ENCODE peak calls at places on chromosomes 13 and 19, in five cellular contexts. One of them, this sample, is unnamed. For H3K36me3, the result is how much of the 10 kb centered on the place peaks cover.

GRCh38 chr13:76387561-76387960 is 498.6 kb downstream of the KCTD12 start:
- DNase-seq in Panc1: no peak
- DNase-seq in CD8-positive, alpha-beta memory T cell: no peak
- DNase-seq in lower lobe of right lung: no peak
- DNase-seq in upper lobe of right lung: no peak
- DNase-seq in this sample: no peak

GRCh38 chr13:51068501-51068900 is 42.6 kb downstream of the C13orf42 start:
- DNase-seq in Panc1: no peak
- DNase-seq in CD8-positive, alpha-beta memory T cell: no peak
- DNase-seq in lower lobe of right lung: no peak
- DNase-seq in upper lobe of right lung: no peak
- DNase-seq in this sample: no peak

GRCh38 chr19:17582613-17583012 is 27.2 kb downstream of the COLGALT1 start:
- DNase-seq in Panc1: no peak
- DNase-seq in CD8-positive, alpha-beta memory T cell: no peak
- DNase-seq in lower lobe of right lung: no peak
- DNase-seq in upper lobe of right lung: no peak
- DNase-seq in this sample: no peak

GRCh38 chr13:59982631-59983382 is 180.9 kb downstream of the DIAPH3 start:
- DNase-seq in Panc1: no peak
- DNase-seq in CD8-positive, alpha-beta memory T cell: no peak
- DNase-seq in lower lobe of right lung: no peak
- DNase-seq in upper lobe of right lung: no peak
- DNase-seq in this sample: no peak

GRCh38 chr13:78593129-78593528 is 10.2 kb downstream of the POU4F1 start:
- DNase-seq in Panc1: no peak
- DNase-seq in CD8-positive, alpha-beta memory T cell: no peak
- DNase-seq in lower lobe of right lung: no peak
- DNase-seq in upper lobe of right lung: no peak
- DNase-seq in this sample: no peak

GRCh38 chr13:94312511-94313191 is 166.8 kb downstream of the DCT start:
- DNase-seq in Panc1: no peak
- DNase-seq in CD8-positive, alpha-beta memory T cell: peak
- DNase-seq in lower lobe of right lung: no peak
- DNase-seq in upper lobe of right lung: no peak
- DNase-seq in this sample: no peak

GRCh38 chr13:32476892-32477291 is 49.0 kb upstream of the N4BP2L1 start:
- DNase-seq in Panc1: no peak
- DNase-seq in CD8-positive, alpha-beta memory T cell: no peak
- DNase-seq in lower lobe of right lung: no peak
- DNase-seq in upper lobe of right lung: no peak
- DNase-seq in this sample: no peak

GRCh38 chr19:2543463-2544442 is 67.8 kb downstream of the GADD45B start:
- DNase-seq in Panc1: no peak
- DNase-seq in CD8-positive, alpha-beta memory T cell: peak
- DNase-seq in lower lobe of right lung: peak
- DNase-seq in upper lobe of right lung: peak
- DNase-seq in this sample: peak

GRCh38 chr19:18438331-18439024 is 545 bp upstream of the ISYNA1 start:
- DNase-seq in Panc1: no peak
- DNase-seq in CD8-positive, alpha-beta memory T cell: no peak
- DNase-seq in lower lobe of right lung: no peak
- DNase-seq in upper lobe of right lung: no peak
- DNase-seq in this sample: no peak

GRCh38 chr13:23558675-23559536 is 11.3 kb upstream of the TNFRSF19 start:
- DNase-seq in Panc1: no peak
- DNase-seq in CD8-positive, alpha-beta memory T cell: no peak
- DNase-seq in lower lobe of right lung: peak
- DNase-seq in upper lobe of right lung: peak
- DNase-seq in this sample: no peak

GRCh38 chr13:110012102-110012739 is 225.8 kb upstream of the IRS2 start:
- DNase-seq in Panc1: no peak
- DNase-seq in CD8-positive, alpha-beta memory T cell: no peak
- DNase-seq in lower lobe of right lung: no peak
- DNase-seq in upper lobe of right lung: no peak
- DNase-seq in this sample: no peak

GRCh38 chr13:52179925-52180324 is 20.5 kb upstream of the NEK3 start:
- DNase-seq in Panc1: no peak
- DNase-seq in CD8-positive, alpha-beta memory T cell: no peak
- DNase-seq in lower lobe of right lung: no peak
- DNase-seq in upper lobe of right lung: no peak
- DNase-seq in this sample: no peak

GRCh38 chr19:16202320-16203255 is 4.9 kb downstream of the AP1M1 start:
- DNase-seq in Panc1: no peak
- DNase-seq in CD8-positive, alpha-beta memory T cell: peak
- DNase-seq in lower lobe of right lung: no peak
- DNase-seq in upper lobe of right lung: peak
- DNase-seq in this sample: no peak

GRCh38 chr19:6100284-6100915 is 9.9 kb downstream of the RFX2 start:
- DNase-seq in Panc1: no peak
- DNase-seq in CD8-positive, alpha-beta memory T cell: no peak
- DNase-seq in lower lobe of right lung: peak
- DNase-seq in upper lobe of right lung: peak
- DNase-seq in this sample: no peak

GRCh38 chr13:81795710-81796109 is 1454.8 kb upstream of the SPRY2 start:
- DNase-seq in Panc1: no peak
- DNase-seq in CD8-positive, alpha-beta memory T cell: no peak
- DNase-seq in lower lobe of right lung: no peak
- DNase-seq in upper lobe of right lung: no peak
- DNase-seq in this sample: no peak

GRCh38 chr13:28819748-28820098 is 416 bp upstream of the MTUS2 start:
- DNase-seq in Panc1: no peak
- DNase-seq in CD8-positive, alpha-beta memory T cell: no peak
- DNase-seq in lower lobe of right lung: peak
- DNase-seq in upper lobe of right lung: peak
- DNase-seq in this sample: no peak

GRCh38 chr13:114132419-114133121 is at the start of gene RASA3:
- DNase-seq in Panc1: no peak
- DNase-seq in CD8-positive, alpha-beta memory T cell: peak
- DNase-seq in lower lobe of right lung: peak
- DNase-seq in upper lobe of right lung: peak
- DNase-seq in this sample: no peak

GRCh38 chr19:48455171-48455907 is at the start of gene KCNJ14:
- DNase-seq in Panc1: no peak
- DNase-seq in CD8-positive, alpha-beta memory T cell: no peak
- DNase-seq in lower lobe of right lung: peak
- DNase-seq in upper lobe of right lung: no peak
- DNase-seq in this sample: no peak
- H3K36me3 ChIP-seq in Panc1: under half
- H3K36me3 ChIP-seq in CD8-positive, alpha-beta memory T cell: under half
- H3K36me3 ChIP-seq in lower lobe of right lung: half or more
- H3K36me3 ChIP-seq in upper lobe of right lung: half or more
- H3K36me3 ChIP-seq in this sample: under half

GRCh38 chr19:34201133-34201532 is 28.8 kb downstream of the LSM14A start:
- DNase-seq in Panc1: no peak
- DNase-seq in CD8-positive, alpha-beta memory T cell: no peak
- DNase-seq in lower lobe of right lung: no peak
- DNase-seq in upper lobe of right lung: no peak
- DNase-seq in this sample: no peak
- H3K36me3 ChIP-seq in Panc1: under half
- H3K36me3 ChIP-seq in CD8-positive, alpha-beta memory T cell: under half
- H3K36me3 ChIP-seq in lower lobe of right lung: half or more
- H3K36me3 ChIP-seq in upper lobe of right lung: half or more
- H3K36me3 ChIP-seq in this sample: under half

DNA sequence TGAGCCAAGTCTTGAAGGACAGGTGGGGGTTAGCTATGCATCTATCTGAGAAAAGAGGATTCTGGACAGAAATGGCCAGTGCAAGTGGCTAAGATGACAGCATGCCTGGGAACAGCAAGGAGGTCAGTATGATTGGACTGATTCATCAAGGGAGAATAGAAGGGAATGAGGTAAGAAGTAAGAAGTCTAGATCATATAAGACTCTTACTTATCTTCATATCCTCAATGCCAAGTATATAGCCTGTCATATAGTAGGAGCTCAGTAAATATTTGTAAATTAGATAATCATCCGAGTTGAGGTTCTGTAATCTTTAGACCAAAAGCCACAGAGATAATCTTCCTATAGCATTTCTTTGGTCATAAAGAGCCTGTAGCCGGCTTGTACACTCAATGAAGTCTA is 103.3 kb upstream of the MLNR start:
- DNase-seq in Panc1: no peak
- DNase-seq in CD8-positive, alpha-beta memory T cell: no peak
- DNase-seq in lower lobe of right lung: no peak
- DNase-seq in upper lobe of right lung: no peak
- DNase-seq in this sample: no peak
- H3K36me3 ChIP-seq in Panc1: under half
- H3K36me3 ChIP-seq in CD8-positive, alpha-beta memory T cell: under half
- H3K36me3 ChIP-seq in lower lobe of right lung: half or more
- H3K36me3 ChIP-seq in upper lobe of right lung: under half
- H3K36me3 ChIP-seq in this sample: under half

GRCh38 chr19:1116726-1117581 is 13.2 kb downstream of the GPX4 start:
- DNase-seq in Panc1: no peak
- DNase-seq in CD8-positive, alpha-beta memory T cell: no peak
- DNase-seq in lower lobe of right lung: peak
- DNase-seq in upper lobe of right lung: no peak
- DNase-seq in this sample: no peak

GRCh38 chr19:1118999-1119398 is 15.2 kb downstream of the GPX4 start:
- DNase-seq in Panc1: no peak
- DNase-seq in CD8-positive, alpha-beta memory T cell: peak
- DNase-seq in lower lobe of right lung: no peak
- DNase-seq in upper lobe of right lung: no peak
- DNase-seq in this sample: no peak

GRCh38 chr19:1119475-1120217 is 15.9 kb downstream of the GPX4 start:
- DNase-seq in Panc1: no peak
- DNase-seq in CD8-positive, alpha-beta memory T cell: no peak
- DNase-seq in lower lobe of right lung: no peak
- DNase-seq in upper lobe of right lung: no peak
- DNase-seq in this sample: no peak

GRCh38 chr19:1115646-1116420 is 12.0 kb downstream of the GPX4 start:
- DNase-seq in Panc1: no peak
- DNase-seq in CD8-positive, alpha-beta memory T cell: no peak
- DNase-seq in lower lobe of right lung: no peak
- DNase-seq in upper lobe of right lung: no peak
- DNase-seq in this sample: no peak

DNA sequence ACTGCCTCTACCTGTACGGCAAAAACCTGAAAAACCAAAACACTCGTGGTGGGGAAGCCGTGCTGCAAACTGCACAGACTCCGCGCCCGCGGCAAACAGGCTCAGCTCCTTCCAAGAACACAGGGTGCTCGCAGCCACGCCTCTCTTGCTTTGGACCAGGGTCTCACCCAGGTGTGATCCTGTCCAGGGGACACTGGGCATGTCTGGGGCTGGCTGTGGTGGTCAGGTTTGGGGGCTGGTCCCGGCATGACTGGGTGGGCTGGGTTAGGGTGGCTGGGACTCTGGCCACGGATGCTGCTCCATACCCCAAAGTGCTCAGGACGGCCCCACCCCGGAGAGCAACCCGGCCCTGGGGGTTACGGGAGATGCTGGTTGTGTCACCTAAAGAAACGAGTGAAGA is 13.9 kb downstream of the GPX4 start:
- DNase-seq in Panc1: no peak
- DNase-seq in CD8-positive, alpha-beta memory T cell: no peak
- DNase-seq in lower lobe of right lung: peak
- DNase-seq in upper lobe of right lung: no peak
- DNase-seq in this sample: no peak
- H3K36me3 ChIP-seq in Panc1: under half
- H3K36me3 ChIP-seq in CD8-positive, alpha-beta memory T cell: under half
- H3K36me3 ChIP-seq in lower lobe of right lung: half or more
- H3K36me3 ChIP-seq in upper lobe of right lung: half or more
- H3K36me3 ChIP-seq in this sample: under half

GRCh38 chr13:106492576-106493323 is 42.7 kb downstream of the EFNB2 start:
- DNase-seq in Panc1: no peak
- DNase-seq in CD8-positive, alpha-beta memory T cell: no peak
- DNase-seq in lower lobe of right lung: no peak
- DNase-seq in upper lobe of right lung: no peak
- DNase-seq in this sample: no peak
- H3K36me3 ChIP-seq in Panc1: under half
- H3K36me3 ChIP-seq in CD8-positive, alpha-beta memory T cell: under half
- H3K36me3 ChIP-seq in lower lobe of right lung: under half
- H3K36me3 ChIP-seq in upper lobe of right lung: under half
- H3K36me3 ChIP-seq in this sample: under half

GRCh38 chr19:53091413-53091812 is 11.8 kb downstream of the ZNF160 start:
- DNase-seq in Panc1: no peak
- DNase-seq in CD8-positive, alpha-beta memory T cell: no peak
- DNase-seq in lower lobe of right lung: no peak
- DNase-seq in upper lobe of right lung: no peak
- DNase-seq in this sample: no peak
- H3K36me3 ChIP-seq in Panc1: under half
- H3K36me3 ChIP-seq in CD8-positive, alpha-beta memory T cell: under half
- H3K36me3 ChIP-seq in lower lobe of right lung: half or more
- H3K36me3 ChIP-seq in upper lobe of right lung: under half
- H3K36me3 ChIP-seq in this sample: under half

DNA sequence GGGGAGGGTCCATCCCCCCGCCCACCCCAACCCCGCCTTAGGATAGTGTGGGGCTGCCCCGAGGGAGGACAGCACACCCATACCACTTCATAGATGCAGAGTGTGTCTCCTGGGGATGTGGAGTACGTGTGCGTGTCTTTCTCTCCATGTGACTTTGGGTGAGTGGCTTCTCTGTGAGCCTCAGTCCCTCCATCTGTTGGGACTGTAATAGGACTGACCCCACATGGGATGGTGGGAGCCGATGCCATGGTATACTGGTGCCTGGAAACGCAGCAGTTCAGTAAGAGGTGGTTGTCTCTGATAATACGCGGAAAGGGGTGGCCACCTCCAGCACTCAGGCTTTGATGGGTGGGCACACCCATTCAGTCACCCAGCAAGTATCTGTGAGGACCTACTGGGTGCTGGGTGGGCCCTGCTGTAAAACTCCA is 816 bp upstream of the PRKD2 start:
- DNase-seq in Panc1: no peak
- DNase-seq in CD8-positive, alpha-beta memory T cell: peak
- DNase-seq in lower lobe of right lung: no peak
- DNase-seq in upper lobe of right lung: no peak
- DNase-seq in this sample: no peak
- H3K36me3 ChIP-seq in Panc1: under half
- H3K36me3 ChIP-seq in CD8-positive, alpha-beta memory T cell: under half
- H3K36me3 ChIP-seq in lower lobe of right lung: under half
- H3K36me3 ChIP-seq in upper lobe of right lung: under half
- H3K36me3 ChIP-seq in this sample: under half

GRCh38 chr19:11014403-11014911 is 53.6 kb downstream of the SMARCA4 start:
- DNase-seq in Panc1: no peak
- DNase-seq in CD8-positive, alpha-beta memory T cell: no peak
- DNase-seq in lower lobe of right lung: no peak
- DNase-seq in upper lobe of right lung: no peak
- DNase-seq in this sample: no peak
- H3K36me3 ChIP-seq in Panc1: under half
- H3K36me3 ChIP-seq in CD8-positive, alpha-beta memory T cell: under half
- H3K36me3 ChIP-seq in lower lobe of right lung: half or more
- H3K36me3 ChIP-seq in upper lobe of right lung: half or more
- H3K36me3 ChIP-seq in this sample: under half

This sample was measured in vagina.